ENCODE peak calls at places on chromosome 4, in six cellular contexts. One of them, this sample, is unnamed. For H3K4me1 and H3K9me3, the result is how much of the 10 kb centered on the place peaks cover.

GRCh38 chr4:16995451-16995850 is 97.0 kb upstream of the LDB2 start:
- DNase-seq in ovary: no peak
- DNase-seq in hepatocyte: no peak
- DNase-seq in A673: no peak
- DNase-seq in IMR-90: no peak
- DNase-seq in adrenal gland: no peak
- DNase-seq in this sample: no peak

GRCh38 chr4:6076391-6076790 is 58.2 kb upstream of the C4orf50 start:
- DNase-seq in IMR-90: no peak
- DNase-seq in hepatocyte: no peak
- DNase-seq in adrenal gland: no peak
- DNase-seq in ovary: no peak
- DNase-seq in A673: no peak
- DNase-seq in this sample: no peak

GRCh38 chr4:41678086-41678485 is 70.4 kb downstream of the PHOX2B start:
- DNase-seq in adrenal gland: no peak
- DNase-seq in A673: no peak
- DNase-seq in ovary: no peak
- DNase-seq in IMR-90: peak
- DNase-seq in hepatocyte: no peak
- DNase-seq in this sample: no peak

GRCh38 chr4:25101836-25102235 is 58.4 kb downstream of the SEPSECS start:
- DNase-seq in adrenal gland: no peak
- DNase-seq in ovary: no peak
- DNase-seq in hepatocyte: no peak
- DNase-seq in A673: no peak
- DNase-seq in IMR-90: no peak
- DNase-seq in this sample: no peak

GRCh38 chr4:67886281-67886680 is 2.5 kb upstream of the TMPRSS11D start:
- DNase-seq in hepatocyte: no peak
- DNase-seq in adrenal gland: no peak
- DNase-seq in IMR-90: peak
- DNase-seq in ovary: no peak
- DNase-seq in A673: no peak
- DNase-seq in this sample: no peak

GRCh38 chr4:15161439-15161838 is 159.2 kb downstream of the CPEB2 start:
- DNase-seq in A673: peak
- DNase-seq in IMR-90: no peak
- DNase-seq in adrenal gland: no peak
- DNase-seq in ovary: no peak
- DNase-seq in hepatocyte: no peak
- DNase-seq in this sample: no peak

GRCh38 chr4:132108784-132109183 is 1040.3 kb upstream of the PCDH10 start:
- DNase-seq in IMR-90: peak
- DNase-seq in A673: no peak
- DNase-seq in adrenal gland: no peak
- DNase-seq in ovary: no peak
- DNase-seq in hepatocyte: no peak
- DNase-seq in this sample: no peak

GRCh38 chr4:82811838-82812672 is 13.5 kb upstream of the SCD5 start:
- DNase-seq in adrenal gland: no peak
- DNase-seq in A673: peak
- DNase-seq in ovary: no peak
- DNase-seq in hepatocyte: no peak
- DNase-seq in IMR-90: peak
- DNase-seq in this sample: no peak

GRCh38 chr4:187046471-187046870 is 322.8 kb upstream of the FAT1 start:
- DNase-seq in IMR-90: no peak
- DNase-seq in ovary: no peak
- DNase-seq in A673: no peak
- DNase-seq in hepatocyte: no peak
- DNase-seq in adrenal gland: no peak
- DNase-seq in this sample: no peak

GRCh38 chr4:94076498-94076897 is 131.2 kb upstream of the SMARCAD1 start:
- DNase-seq in adrenal gland: no peak
- DNase-seq in IMR-90: no peak
- DNase-seq in A673: no peak
- DNase-seq in hepatocyte: no peak
- DNase-seq in ovary: no peak
- DNase-seq in this sample: no peak

GRCh38 chr4:41258783-41259182 is 2.1 kb downstream of the UCHL1 start:
- DNase-seq in IMR-90: peak
- DNase-seq in adrenal gland: peak
- DNase-seq in ovary: peak
- DNase-seq in A673: peak
- DNase-seq in hepatocyte: peak
- DNase-seq in this sample: no peak

GRCh38 chr4:101707596-101707995 is 82.9 kb upstream of the BANK1 start:
- DNase-seq in IMR-90: peak
- DNase-seq in ovary: no peak
- DNase-seq in adrenal gland: no peak
- DNase-seq in A673: no peak
- DNase-seq in hepatocyte: no peak
- DNase-seq in this sample: no peak

GRCh38 chr4:173413043-173413442 is 14.1 kb upstream of the SCRG1 start:
- DNase-seq in adrenal gland: peak
- DNase-seq in A673: peak
- DNase-seq in hepatocyte: peak
- DNase-seq in IMR-90: peak
- DNase-seq in ovary: no peak
- DNase-seq in this sample: no peak

GRCh38 chr4:476501-476900 is 22.5 kb downstream of the ZNF721 start:
- DNase-seq in hepatocyte: no peak
- DNase-seq in adrenal gland: no peak
- DNase-seq in A673: no peak
- DNase-seq in ovary: no peak
- DNase-seq in IMR-90: peak
- DNase-seq in this sample: no peak

GRCh38 chr4:56979674-56980073 is 978 bp downstream of the POLR2B start:
- DNase-seq in IMR-90: peak
- DNase-seq in A673: no peak
- DNase-seq in adrenal gland: peak
- DNase-seq in ovary: no peak
- DNase-seq in hepatocyte: peak
- DNase-seq in this sample: no peak

GRCh38 chr4:121243476-121243875 is 79.4 kb upstream of the TNIP3 start:
- DNase-seq in IMR-90: peak
- DNase-seq in A673: no peak
- DNase-seq in adrenal gland: no peak
- DNase-seq in hepatocyte: no peak
- DNase-seq in ovary: no peak
- DNase-seq in this sample: no peak

GRCh38 chr4:51831133-51831532 is 11.8 kb upstream of the DCUN1D4 start:
- DNase-seq in A673: peak
- DNase-seq in IMR-90: peak
- DNase-seq in hepatocyte: peak
- DNase-seq in ovary: peak
- DNase-seq in adrenal gland: peak
- DNase-seq in this sample: peak

GRCh38 chr4:4758708-4759107 is 100.8 kb upstream of the MSX1 start:
- DNase-seq in ovary: no peak
- DNase-seq in adrenal gland: no peak
- DNase-seq in IMR-90: no peak
- DNase-seq in A673: no peak
- DNase-seq in hepatocyte: no peak
- DNase-seq in this sample: no peak

GRCh38 chr4:6032249-6033244 is 14.3 kb upstream of the C4orf50 start:
- DNase-seq in A673: no peak
- DNase-seq in IMR-90: no peak
- DNase-seq in adrenal gland: no peak
- DNase-seq in hepatocyte: no peak
- DNase-seq in ovary: no peak
- DNase-seq in this sample: no peak

GRCh38 chr4:6689506-6689960 is 4.1 kb upstream of the S100P start:
- DNase-seq in hepatocyte: peak
- DNase-seq in IMR-90: no peak
- DNase-seq in A673: no peak
- DNase-seq in ovary: no peak
- DNase-seq in adrenal gland: no peak
- DNase-seq in this sample: no peak

GRCh38 chr4:27084685-27085356 is 224.2 kb downstream of the STIM2 start:
- DNase-seq in ovary: no peak
- DNase-seq in hepatocyte: peak
- DNase-seq in A673: peak
- DNase-seq in IMR-90: peak
- DNase-seq in adrenal gland: peak
- DNase-seq in this sample: peak

GRCh38 chr4:158630893-158631292 is 40.8 kb downstream of the C4orf46 start:
- DNase-seq in A673: peak
- DNase-seq in IMR-90: peak
- DNase-seq in ovary: no peak
- DNase-seq in hepatocyte: peak
- DNase-seq in adrenal gland: peak
- DNase-seq in this sample: no peak

GRCh38 chr4:110195561-110196205 is 2.7 kb downstream of the ELOVL6 start:
- DNase-seq in hepatocyte: no peak
- DNase-seq in IMR-90: peak
- DNase-seq in ovary: no peak
- DNase-seq in adrenal gland: no peak
- DNase-seq in A673: peak
- DNase-seq in this sample: no peak

GRCh38 chr4:110197421-110198398 is 705 bp downstream of the ELOVL6 start:
- DNase-seq in hepatocyte: peak
- DNase-seq in A673: peak
- DNase-seq in adrenal gland: peak
- DNase-seq in IMR-90: peak
- DNase-seq in ovary: peak
- DNase-seq in this sample: peak

GRCh38 chr4:110196206-110196870 is 2.1 kb downstream of the ELOVL6 start:
- DNase-seq in ovary: peak
- DNase-seq in A673: peak
- DNase-seq in hepatocyte: peak
- DNase-seq in IMR-90: peak
- DNase-seq in adrenal gland: peak
- DNase-seq in this sample: peak

GRCh38 chr4:110198472-110199419 is at the start of gene ELOVL6:
- DNase-seq in IMR-90: peak
- DNase-seq in A673: peak
- DNase-seq in adrenal gland: peak
- DNase-seq in hepatocyte: peak
- DNase-seq in ovary: peak
- DNase-seq in this sample: peak

DNA sequence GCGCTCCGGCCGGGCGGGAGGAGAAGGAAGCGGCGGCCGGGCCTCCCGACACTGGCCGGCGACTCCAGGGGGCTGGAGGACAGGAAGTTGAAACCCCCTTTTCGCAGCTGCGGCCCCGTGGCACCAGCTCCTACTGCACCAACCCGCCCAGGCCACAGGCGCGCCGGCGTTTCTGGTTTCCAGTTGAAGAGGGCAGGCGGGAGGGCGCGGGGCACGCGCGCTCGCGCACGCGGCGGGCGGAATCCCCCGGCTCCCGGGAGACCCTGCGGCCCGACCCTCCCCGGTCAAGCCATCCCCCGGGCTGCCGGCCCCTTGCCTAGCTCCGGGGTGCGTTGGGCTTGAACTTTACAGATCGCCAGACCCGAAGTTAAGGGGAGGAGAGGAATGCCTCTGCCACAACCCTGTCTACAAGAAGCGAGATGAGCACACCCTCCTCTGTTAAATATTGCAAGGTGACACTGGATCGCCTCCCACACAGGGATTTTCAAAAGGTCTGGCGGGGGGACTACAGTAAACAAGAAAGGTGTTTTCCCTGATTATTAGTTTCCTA is 1.5 kb downstream of the ELOVL6 start:
- DNase-seq in ovary: peak
- DNase-seq in hepatocyte: no peak
- DNase-seq in IMR-90: peak
- DNase-seq in A673: no peak
- DNase-seq in adrenal gland: peak
- DNase-seq in this sample: peak
- H3K4me1 ChIP-seq in ovary: under half
- H3K4me1 ChIP-seq in hepatocyte: under half
- H3K4me1 ChIP-seq in IMR-90: under half
- H3K4me1 ChIP-seq in A673: under half
- H3K4me1 ChIP-seq in adrenal gland: under half
- H3K4me1 ChIP-seq in this sample: under half

GRCh38 chr4:3465698-3466671 is 2.9 kb downstream of the DOK7 start:
- DNase-seq in adrenal gland: no peak
- DNase-seq in A673: no peak
- DNase-seq in hepatocyte: no peak
- DNase-seq in ovary: no peak
- DNase-seq in IMR-90: no peak
- DNase-seq in this sample: no peak
- TF ChIP-seq CTCF in adrenal gland: no peak
- TF ChIP-seq CTCF in A673: peak
- TF ChIP-seq CTCF in hepatocyte: no peak
- TF ChIP-seq CTCF in ovary: no peak
- TF ChIP-seq CTCF in IMR-90: peak
- TF ChIP-seq CTCF in this sample: peak

GRCh38 chr4:2103127-2103842 is 44.2 kb downstream of the NAT8L start:
- DNase-seq in ovary: no peak
- DNase-seq in IMR-90: no peak
- DNase-seq in hepatocyte: no peak
- DNase-seq in A673: no peak
- DNase-seq in adrenal gland: no peak
- DNase-seq in this sample: no peak
- H3K9me3 ChIP-seq in ovary: under half
- H3K9me3 ChIP-seq in IMR-90: under half
- H3K9me3 ChIP-seq in hepatocyte: under half
- H3K9me3 ChIP-seq in A673: under half
- H3K9me3 ChIP-seq in adrenal gland: under half
- H3K9me3 ChIP-seq in this sample: under half

DNA sequence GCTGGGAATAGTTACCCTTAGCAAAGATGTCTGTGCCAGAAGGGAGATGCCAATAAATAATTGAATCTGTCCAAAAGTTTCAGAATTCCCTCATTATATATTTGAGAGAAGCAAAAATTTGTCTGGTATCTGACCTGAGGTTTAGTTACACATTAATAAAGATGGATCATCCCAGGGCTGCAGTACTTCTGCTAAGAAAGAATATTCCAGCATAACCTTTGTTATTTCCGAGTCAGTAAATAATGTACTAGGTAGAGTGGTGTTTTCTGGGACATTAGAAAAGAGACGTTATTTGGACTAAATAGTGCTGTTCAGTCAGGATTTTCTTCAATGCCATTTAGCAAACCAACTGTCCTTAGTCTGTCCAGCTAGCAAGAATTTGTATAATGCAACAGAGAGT is 26.5 kb downstream of the ADD1 start:
- DNase-seq in adrenal gland: no peak
- DNase-seq in A673: no peak
- DNase-seq in hepatocyte: no peak
- DNase-seq in IMR-90: no peak
- DNase-seq in ovary: no peak
- DNase-seq in this sample: no peak
- H3K4me1 ChIP-seq in adrenal gland: half or more
- H3K4me1 ChIP-seq in A673: half or more
- H3K4me1 ChIP-seq in hepatocyte: half or more
- H3K4me1 ChIP-seq in IMR-90: under half
- H3K4me1 ChIP-seq in ovary: under half
- H3K4me1 ChIP-seq in this sample: half or more